ENCODE peak calls at places on chromosomes 3 and 15, in four cellular contexts. M is SK-N-SH, J is GM12878, Y is HepG2. W is an unnamed sample.
A peak's percentile ranks its signal among the peaks of the same experiment; 100 is the strongest.

GRCh38 chr15:69386284-69386683 is 27.9 kb upstream of the KIF23 start:
- DNase-seq in M (no peak), J (no peak), Y (no peak), W (no peak)

GRCh38 chr3:131350506-131350905 is 31.1 kb upstream of the NUDT16 start:
- DNase-seq in Y (no peak), J (no peak), M (no peak), W (peak; percentile 13)

GRCh38 chr3:137217733-137218132 is 259.9 kb downstream of the IL20RB start:
- DNase-seq in Y (no peak), M (peak; percentile 21), J (no peak), W (no peak)

GRCh38 chr3:195151866-195152526 is 119.0 kb downstream of the XXYLT1 start:
- DNase-seq in M (no peak), J (no peak), Y (peak; percentile 50), W (no peak)

GRCh38 chr3:105691633-105692032 is 177.2 kb downstream of the CBLB start:
- DNase-seq in Y (no peak), M (no peak), J (no peak), W (no peak)

GRCh38 chr3:178181085-178181484 is 355.2 kb upstream of the KCNMB2 start:
- DNase-seq in J (no peak), M (no peak), Y (no peak), W (no peak)

GRCh38 chr15:80031841-80032240 is 27.6 kb upstream of the ZFAND6 start:
- DNase-seq in M (no peak), Y (no peak), J (no peak), W (no peak)

GRCh38 chr15:65184305-65184943 is 718 bp downstream of the CLPX start:
- DNase-seq in M (peak; percentile 70), J (no peak), Y (peak; percentile 64), W (peak; percentile 71)

GRCh38 chr3:154615451-154615850 is 185.5 kb upstream of the GPR149 start:
- DNase-seq in J (no peak), Y (no peak), M (no peak), W (no peak)

GRCh38 chr3:15858547-15859506 is 61.0 kb upstream of the ANKRD28 start:
- DNase-seq in Y (peak; percentile 77), J (peak; percentile 26), M (peak; percentile 60), W (peak; percentile 38)

DNA sequence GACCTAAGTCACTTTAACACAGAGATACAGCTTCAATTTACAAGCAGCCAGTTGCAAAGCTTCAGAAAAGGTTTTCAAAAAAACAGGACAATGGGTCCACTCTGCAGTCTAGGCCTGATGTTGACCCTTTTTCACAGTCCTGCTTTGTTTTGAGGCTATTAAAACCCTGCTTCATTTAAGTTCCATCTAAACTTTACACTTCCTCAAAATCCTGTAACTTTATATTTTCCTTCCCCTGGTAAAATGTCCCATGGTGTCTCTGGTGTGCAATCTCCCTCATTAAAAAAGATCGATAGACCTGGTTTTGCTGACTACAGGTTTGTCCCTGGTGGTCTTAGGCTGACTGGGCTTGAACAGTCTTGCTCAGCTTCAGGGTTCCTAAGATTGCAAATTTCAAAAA is 5.1 kb upstream of the RPL14 start:
- DNase-seq in Y (no peak), J (no peak), M (no peak), W (no peak)
- TF ChIP-seq PBX3 in Y (no peak), J (no peak), M (no peak), W (no peak)

GRCh38 chr3:127709320-127710060 is 36.7 kb downstream of the ABTB1 start:
- DNase-seq in M (no peak), J (no peak), Y (no peak), W (no peak)
- TF ChIP-seq PBX3 in M (no peak), J (no peak), Y (no peak), W (no peak)

DNA sequence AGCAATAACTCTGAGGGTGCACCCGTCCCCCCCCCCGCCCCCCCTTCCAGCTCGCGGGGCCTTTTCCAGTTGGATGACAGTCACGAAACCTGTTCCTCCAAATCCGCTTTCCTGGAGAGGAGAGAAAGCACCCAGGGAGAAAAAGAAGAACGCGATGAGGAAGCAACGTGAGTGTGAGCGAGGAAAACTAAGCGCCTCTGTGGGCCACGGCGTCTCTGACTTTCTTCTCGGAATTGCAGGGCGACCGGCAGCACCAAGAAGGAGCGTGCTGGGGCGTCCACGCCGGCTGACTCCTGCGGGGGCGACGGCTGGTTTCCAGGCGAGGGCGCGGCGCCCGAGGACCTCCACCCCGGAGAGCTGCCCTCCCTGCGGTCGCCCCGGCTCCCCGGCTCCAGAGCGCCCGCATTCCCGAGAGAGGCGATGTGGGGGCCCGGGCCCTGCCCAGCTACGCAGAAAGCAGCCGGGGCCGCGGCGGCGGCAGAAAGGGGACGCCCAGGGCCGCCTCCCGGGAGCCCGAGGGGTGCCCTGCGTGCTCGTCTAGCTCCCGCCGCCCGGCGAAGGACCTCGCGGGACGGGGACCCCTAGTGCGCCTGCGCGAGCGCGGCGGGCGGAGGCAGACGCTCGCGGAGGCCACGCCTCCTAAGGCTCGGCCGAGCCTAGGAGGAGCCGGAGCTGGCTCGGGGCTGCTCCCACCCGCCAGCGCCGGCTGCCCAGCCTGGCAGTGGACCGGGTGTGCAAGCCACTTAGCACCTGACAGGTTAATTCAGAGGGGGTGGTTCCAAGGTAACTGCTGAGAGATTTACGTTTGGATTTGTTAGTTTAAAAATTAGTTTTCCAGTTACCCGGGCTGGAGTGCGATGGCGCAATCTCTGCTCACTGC is 15.3 kb upstream of the ADIPOQ start:
- DNase-seq in M (peak; percentile 99), Y (peak; percentile 60), J (no peak), W (peak; percentile 91)
- TF ChIP-seq PBX3 in M (no peak), Y (no peak), J (no peak), W (no peak)

DNA sequence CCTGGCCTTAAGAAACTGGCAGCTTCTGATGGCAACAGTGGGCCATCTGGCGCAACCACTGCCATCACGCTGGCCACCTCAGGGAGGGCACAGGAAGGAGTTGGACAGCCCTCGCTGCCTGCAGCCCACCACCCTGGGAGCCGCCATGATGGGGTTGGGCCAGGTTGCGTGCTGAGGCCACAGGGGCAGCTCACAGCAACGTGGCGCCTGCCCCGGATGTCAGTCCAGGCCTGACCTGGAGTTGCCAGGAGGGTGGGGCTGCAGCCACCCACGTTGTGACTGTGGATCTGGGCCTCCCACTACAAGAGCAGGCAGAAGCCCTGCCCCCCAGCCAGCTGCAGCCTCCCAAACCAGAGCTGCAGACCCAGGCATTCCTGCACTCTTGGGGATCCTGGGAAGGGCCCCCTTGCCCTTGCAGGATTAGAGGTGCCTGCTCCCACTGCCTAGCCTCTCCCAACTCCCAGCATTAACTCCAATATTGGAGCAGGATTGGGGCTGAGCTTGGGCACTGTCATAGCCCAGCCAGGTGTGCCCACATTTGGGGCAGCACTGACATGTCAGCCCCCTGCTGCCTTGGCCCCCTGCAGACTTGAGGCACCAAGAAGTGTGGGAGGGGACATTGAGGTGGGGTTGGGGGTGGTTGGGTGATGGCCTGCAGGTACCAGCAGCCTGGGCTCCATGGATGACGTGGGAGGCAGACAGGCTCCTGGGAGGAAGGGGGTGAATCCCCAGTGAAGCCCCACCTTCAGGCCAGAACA is 468.9 kb upstream of the CCDC54 start:
- DNase-seq in J (no peak), M (no peak), Y (no peak), W (no peak)
- TF ChIP-seq PBX3 in J (no peak), M (no peak), Y (no peak), W (no peak)